ENCODE peak calls at places on chromosomes 7 and 10, in ten cellular contexts. Y is hepatic stellate cell; W is NCI-H1694 treated with DMSO at 0.1 percent for 48 hours; A is T-helper 22 cell; C is foreskin fibroblast; E is stimulated activated CD8-positive, alpha-beta memory T cell treated with anti-CD3 and anti-CD28 coated beads, Interleukin-7, amount 100 ng/mL, for 24 hours; O is HFFc6; F is EL; J is lung microvascular endothelial cell; D is non-pigmented ciliary epithelial cell. V is an unnamed sample.

GRCh38 chr7:84412161-84412969 is 217.8 kb upstream of the SEMA3A start:
- DNase-seq in C (peak), O (peak), F (peak), J (peak), W (no peak), E (no peak), D (peak), Y (peak), A (no peak), V (peak)

GRCh38 chr10:69757553-69758309 is 44.0 kb upstream of the COL13A1 start:
- DNase-seq in C (peak), D (no peak), A (no peak), W (no peak), F (peak), J (peak), Y (peak), E (no peak), O (no peak), V (no peak)

GRCh38 chr10:11646450-11646849 is 35.0 kb upstream of the USP6NL start:
- DNase-seq in C (no peak), D (no peak), E (no peak), Y (no peak), J (no peak), F (no peak), O (no peak), W (no peak), A (no peak), V (no peak)

GRCh38 chr10:48209246-48209645 is 65.2 kb downstream of the FRMPD2 start:
- DNase-seq in W (no peak), C (peak), E (no peak), O (peak), A (no peak), D (peak), F (peak), J (no peak), Y (no peak), V (no peak)

GRCh38 chr7:54831644-54832095 is 72.7 kb upstream of the SEC61G start:
- DNase-seq in E (no peak), W (no peak), J (no peak), D (no peak), A (no peak), O (no peak), Y (no peak), F (no peak), C (no peak), V (no peak)

GRCh38 chr7:16822029-16822428 is 17.2 kb upstream of the AGR2 start:
- DNase-seq in E (no peak), O (no peak), A (no peak), Y (no peak), J (no peak), F (no peak), C (no peak), D (no peak), W (no peak), V (no peak)

GRCh38 chr7:153537271-153537670 is 514.9 kb upstream of the DPP6 start:
- DNase-seq in F (no peak), C (no peak), Y (no peak), D (no peak), W (no peak), O (no peak), E (no peak), A (no peak), J (no peak), V (no peak)

GRCh38 chr7:81627565-81628287 is 142.1 kb downstream of the HGF start:
- DNase-seq in Y (no peak), C (peak), A (no peak), J (peak), D (peak), W (no peak), E (no peak), O (peak), F (peak), V (no peak)

GRCh38 chr7:129218514-129219036 is 6.3 kb upstream of the AHCYL2 start:
- DNase-seq in W (peak), J (peak), Y (peak), E (peak), D (peak), A (peak), C (peak), O (peak), F (peak), V (peak)

GRCh38 chr7:1444214-1444924 is 14.9 kb downstream of the MICALL2 start:
- DNase-seq in O (no peak), W (no peak), C (no peak), D (no peak), Y (no peak), J (no peak), A (no peak), F (no peak), E (no peak), V (no peak)

GRCh38 chr10:43348511-43349312 is 22.7 kb upstream of the FXYD4 start:
- DNase-seq in O (peak), F (peak), J (peak), D (peak), A (peak), C (peak), W (peak), Y (peak), E (peak), V (peak)

GRCh38 chr10:77026148-77026547 is 611.5 kb downstream of the KCNMA1 start:
- DNase-seq in O (no peak), W (no peak), F (no peak), D (no peak), A (no peak), E (no peak), J (no peak), Y (no peak), C (no peak), V (no peak)

GRCh38 chr7:85025312-85025756 is 161.5 kb downstream of the SEMA3D start:
- DNase-seq in A (no peak), C (no peak), W (no peak), E (no peak), Y (no peak), D (no peak), J (peak), O (no peak), F (no peak), V (no peak)

GRCh38 chr10:126090911-126091728 is 194.8 kb downstream of the FANK1 start:
- DNase-seq in F (peak), J (peak), Y (peak), C (peak), O (peak), D (peak), W (no peak), A (no peak), E (no peak), V (no peak)

GRCh38 chr10:46028584-46029570 is 1.5 kb downstream of the NCOA4 start:
- DNase-seq in W (peak), F (peak), A (no peak), E (no peak), C (peak), D (peak), J (peak), O (peak), Y (peak), V (peak)

GRCh38 chr7:129950191-129950940 is 2.4 kb downstream of the UBE2H start:
- DNase-seq in A (no peak), E (no peak), D (no peak), F (no peak), W (no peak), O (no peak), J (peak), Y (no peak), C (no peak), V (peak)

GRCh38 chr7:6360841-6361240 is 86.9 kb downstream of the DAGLB start:
- DNase-seq in F (no peak), O (no peak), D (no peak), Y (no peak), W (no peak), J (no peak), E (no peak), C (no peak), A (no peak), V (no peak)